ENCODE peak calls at places on chromosomes 7 and 10, in nine cellular contexts. Z is uterus, B is colonic mucosa, L is heart right ventricle, R is prostate gland, J is body of pancreas, M is AG04450, N is MCF 10A, K is NB4. X is an unnamed sample.

GRCh38 chr10:103395754-103396066 is 565 bp downstream of the ATP5MK start:
- DNase-seq in Z (no peak), K (no peak), R (no peak), N (peak), J (no peak), L (no peak), B (no peak), M (no peak), X (no peak)

GRCh38 chr7:130216750-130217149 is 9.1 kb downstream of the SSMEM1 start:
- DNase-seq in K (no peak), L (no peak), M (no peak), J (no peak), N (no peak), B (no peak), Z (no peak), R (no peak), X (no peak)

GRCh38 chr7:2164646-2165045 is 68.1 kb downstream of the MAD1L1 start:
- DNase-seq in M (no peak), K (no peak), N (no peak), Z (no peak), J (no peak), R (no peak), B (no peak), L (no peak), X (no peak)

GRCh38 chr7:79692015-79692414 is 238.5 kb upstream of the MAGI2 start:
- DNase-seq in L (no peak), M (peak), Z (no peak), K (no peak), N (peak), R (no peak), B (no peak), J (no peak), X (peak)

GRCh38 chr7:105759670-105760548 is 116.5 kb downstream of the ATXN7L1 start:
- DNase-seq in L (peak), N (peak), M (no peak), R (peak), J (peak), B (peak), K (peak), Z (peak), X (peak)

GRCh38 chr10:80137031-80137712 is 4.6 kb downstream of the PLAC9 start:
- DNase-seq in K (no peak), B (no peak), Z (no peak), R (no peak), J (no peak), L (peak), N (no peak), M (peak), X (no peak)

GRCh38 chr10:95831076-95831475 is 75.1 kb downstream of the ENTPD1 start:
- DNase-seq in L (no peak), M (no peak), J (no peak), R (no peak), K (no peak), N (no peak), B (no peak), Z (no peak), X (no peak)

GRCh38 chr7:18803880-18804279 is 308.3 kb downstream of the HDAC9 start:
- DNase-seq in N (no peak), Z (no peak), J (no peak), M (no peak), R (no peak), L (no peak), B (no peak), K (no peak), X (no peak)

GRCh38 chr7:66399566-66399965 is 194.4 kb downstream of the TPST1 start:
- DNase-seq in R (no peak), N (peak), K (peak), B (no peak), L (no peak), J (no peak), M (no peak), Z (no peak), X (no peak)

GRCh38 chr7:47666164-47666862 is 84.4 kb upstream of the TNS3 start:
- DNase-seq in M (peak), N (no peak), J (no peak), K (no peak), L (no peak), Z (no peak), B (no peak), R (no peak), X (no peak)

GRCh38 chr10:110868981-110869380 is 2.7 kb upstream of the PDCD4 start:
- DNase-seq in J (no peak), L (no peak), K (peak), Z (no peak), N (no peak), B (no peak), R (no peak), M (no peak), X (peak)

GRCh38 chr7:118606632-118607031 is 382.1 kb downstream of the ANKRD7 start:
- DNase-seq in K (no peak), Z (no peak), R (no peak), M (no peak), J (no peak), L (no peak), B (no peak), N (no peak), X (no peak)

GRCh38 chr7:111363099-111363498 is 199.2 kb downstream of the IMMP2L start:
- DNase-seq in N (no peak), L (no peak), M (no peak), J (no peak), Z (no peak), R (no peak), K (no peak), B (no peak), X (no peak)

GRCh38 chr7:50812847-50813475 is 30.3 kb upstream of the GRB10 start:
- DNase-seq in M (no peak), R (no peak), J (peak), B (peak), N (peak), K (no peak), L (peak), Z (peak), X (no peak)

GRCh38 chr10:113709221-113709838 is 29.6 kb downstream of the CASP7 start:
- DNase-seq in L (no peak), M (peak), B (no peak), J (no peak), R (no peak), K (no peak), N (peak), Z (no peak), X (no peak)

GRCh38 chr7:104111294-104111693 is 96.5 kb downstream of the ORC5 start:
- DNase-seq in J (no peak), L (no peak), Z (no peak), R (no peak), N (no peak), B (no peak), K (no peak), M (no peak), X (no peak)

GRCh38 chr7:104106106-104106505 is 101.7 kb downstream of the ORC5 start:
- DNase-seq in L (no peak), J (no peak), K (peak), R (no peak), N (peak), B (no peak), Z (no peak), M (no peak), X (no peak)
- TF ChIP-seq CTCF in L (no peak), J (no peak), K (no peak), R (no peak), N (no peak), B (no peak), Z (no peak), M (peak), X (no peak)

GRCh38 chr10:74738985-74739567 is 87.3 kb upstream of the KAT6B start:
- DNase-seq in J (no peak), N (peak), K (peak), L (no peak), R (no peak), Z (no peak), B (peak), M (no peak), X (peak)
- TF ChIP-seq CTCF in J (peak), N (no peak), K (peak), L (no peak), R (no peak), Z (no peak), B (no peak), M (peak), X (no peak)

DNA sequence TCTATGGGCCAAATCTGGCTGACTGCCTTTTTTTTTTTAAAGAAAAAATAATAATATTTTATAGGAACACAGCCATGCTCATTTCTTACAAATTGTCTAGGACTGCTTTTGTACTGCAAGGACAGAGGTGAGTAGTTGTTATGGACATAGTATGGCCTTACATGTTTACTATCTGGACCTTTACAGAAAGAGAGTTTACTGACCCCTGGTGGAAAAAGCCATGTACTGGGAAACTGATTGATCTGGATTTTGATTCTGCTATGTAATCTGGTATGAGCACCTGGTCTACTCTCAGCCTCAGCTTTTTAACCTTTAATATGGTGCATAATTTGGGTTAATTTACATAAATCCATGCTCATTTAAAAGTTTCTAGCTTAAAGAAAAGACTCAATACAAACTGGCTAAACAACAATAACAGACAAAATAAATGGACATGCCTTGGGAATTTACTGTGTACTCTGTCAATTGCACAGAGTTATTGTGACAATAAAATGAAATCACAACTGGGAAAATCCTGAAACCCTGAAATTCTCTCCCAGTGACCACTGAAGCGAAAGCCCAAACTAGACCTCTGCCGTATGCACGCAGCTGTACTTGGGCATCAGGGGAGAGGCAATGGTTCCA is 260.7 kb downstream of the BMPER start:
- DNase-seq in L (no peak), K (peak), Z (no peak), B (no peak), M (no peak), N (peak), J (no peak), R (no peak), X (no peak)
- TF ChIP-seq CTCF in L (no peak), K (peak), Z (peak), B (peak), M (peak), N (peak), J (peak), R (peak), X (no peak)

GRCh38 chr7:27143950-27144798 is 693 bp upstream of the HOXA5 start:
- DNase-seq in B (peak), M (no peak), J (no peak), K (no peak), Z (no peak), R (no peak), N (no peak), L (no peak), X (no peak)
- TF ChIP-seq CTCF in B (no peak), M (no peak), J (no peak), K (no peak), Z (no peak), R (no peak), N (no peak), L (no peak), X (no peak)

GRCh38 chr7:64834989-64835388 is 40.8 kb downstream of the ZNF138 start:
- DNase-seq in L (no peak), M (no peak), Z (no peak), B (no peak), N (no peak), R (no peak), K (no peak), J (no peak), X (no peak)

GRCh38 chr7:64838691-64839090 is 44.5 kb downstream of the ZNF138 start:
- DNase-seq in J (no peak), B (no peak), Z (no peak), N (no peak), R (no peak), K (no peak), L (no peak), M (no peak), X (no peak)

GRCh38 chr7:64839910-64840309 is 45.7 kb downstream of the ZNF138 start:
- DNase-seq in B (no peak), R (no peak), K (no peak), Z (no peak), J (no peak), M (no peak), N (no peak), L (no peak), X (no peak)
- TF ChIP-seq CTCF in B (no peak), R (no peak), K (no peak), Z (no peak), J (no peak), M (no peak), N (no peak), L (no peak), X (no peak)

GRCh38 chr7:44431091-44431608 is 59.3 kb downstream of the NUDCD3 start:
- DNase-seq in Z (no peak), B (no peak), N (no peak), J (peak), L (no peak), M (no peak), R (no peak), K (peak), X (peak)
- TF ChIP-seq CTCF in Z (no peak), B (no peak), N (no peak), J (no peak), L (no peak), M (peak), R (no peak), K (peak), X (no peak)

GRCh38 chr10:48614481-48615383 is 9.9 kb upstream of the ARHGAP22 start:
- DNase-seq in Z (no peak), M (no peak), R (no peak), N (no peak), J (no peak), K (no peak), L (no peak), B (peak), X (no peak)
- TF ChIP-seq CTCF in Z (no peak), M (peak), R (no peak), N (peak), J (no peak), K (peak), L (no peak), B (no peak), X (peak)

DNA sequence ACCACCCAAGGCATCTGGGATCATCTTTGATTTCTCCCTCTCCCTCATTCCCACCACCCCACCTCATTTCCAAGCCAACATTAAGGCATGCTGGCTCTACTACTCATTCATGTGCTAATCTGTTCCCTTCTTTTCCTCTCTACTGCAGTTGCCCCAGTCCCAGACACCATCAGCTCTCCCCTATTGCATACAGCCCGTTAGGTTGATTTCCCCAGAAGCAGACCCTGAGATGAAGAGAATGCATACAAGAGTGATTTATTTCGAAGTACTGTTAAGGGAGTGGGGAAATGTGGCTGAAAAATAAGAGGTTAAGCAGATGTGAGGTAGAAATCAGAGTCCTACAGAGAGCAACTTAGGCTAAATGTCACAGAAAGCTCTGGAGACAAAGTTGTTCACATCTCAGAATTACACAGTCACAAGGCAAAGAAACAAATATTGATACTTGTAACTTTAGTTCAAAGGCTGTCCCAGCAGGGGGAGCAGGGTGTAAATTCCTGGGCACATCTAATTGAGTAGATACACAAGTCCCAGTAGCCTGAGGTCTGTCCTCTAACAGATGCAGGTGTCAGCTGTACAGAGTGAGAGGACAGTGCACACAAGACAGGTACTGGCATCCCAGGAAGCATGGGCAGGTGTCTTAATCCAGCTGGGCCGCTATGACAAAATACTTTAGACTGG is 20.9 kb downstream of the AKR1D1 start:
- DNase-seq in R (no peak), J (peak), N (peak), K (peak), B (peak), L (peak), M (no peak), Z (no peak), X (peak)
- TF ChIP-seq CTCF in R (no peak), J (peak), N (peak), K (peak), B (no peak), L (no peak), M (peak), Z (no peak), X (no peak)

DNA sequence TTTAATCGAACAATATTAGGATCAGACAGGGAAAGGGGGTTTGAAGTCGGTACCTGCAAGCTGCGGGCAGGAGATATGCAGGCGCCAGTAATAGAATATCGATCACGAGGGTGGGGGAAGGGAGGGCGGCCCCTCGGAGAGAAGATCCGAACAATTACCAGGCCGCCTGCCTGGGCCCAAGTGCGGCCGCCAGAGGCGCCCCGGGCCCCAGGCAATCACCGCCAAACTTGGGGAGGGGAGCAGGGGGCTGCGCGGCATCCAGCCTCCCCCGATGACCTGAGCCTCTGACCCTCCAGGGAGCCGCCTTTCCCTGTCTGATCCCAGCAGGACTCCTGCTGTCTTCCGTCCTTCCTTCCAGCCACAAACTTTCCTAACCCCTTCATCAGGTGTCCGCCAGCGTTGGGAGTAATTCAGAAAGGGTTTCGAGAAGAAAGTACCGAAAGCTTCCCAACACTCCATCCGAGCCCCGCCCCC is 1.1 kb downstream of the NKX1-2 start:
- DNase-seq in J (no peak), Z (no peak), R (no peak), K (no peak), L (no peak), B (no peak), N (no peak), M (no peak), X (no peak)
- TF ChIP-seq CTCF in J (no peak), Z (no peak), R (no peak), K (no peak), L (no peak), B (no peak), N (no peak), M (no peak), X (no peak)

DNA sequence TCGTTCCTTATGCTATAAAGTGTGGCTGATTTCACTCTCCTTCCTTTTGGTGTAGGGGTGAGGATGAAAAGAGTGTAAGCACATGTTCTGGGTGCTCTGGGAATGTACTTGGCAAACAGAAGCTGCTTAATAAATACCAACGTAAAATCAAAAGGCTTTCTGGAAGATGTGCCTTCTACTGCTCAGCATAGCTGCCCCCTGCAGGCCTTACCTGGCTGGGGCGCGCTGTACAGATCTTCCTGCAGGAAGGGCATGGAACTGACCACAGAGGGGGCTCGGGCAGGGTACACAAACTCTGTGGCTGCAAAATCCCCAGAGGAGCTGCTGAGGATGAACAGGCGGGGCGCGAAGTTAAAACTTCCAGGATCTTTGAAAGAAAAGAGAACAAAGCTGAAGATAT is 169.4 kb downstream of the SVIL start:
- DNase-seq in Z (no peak), K (no peak), M (no peak), N (no peak), R (no peak), J (no peak), B (no peak), L (no peak), X (no peak)
- TF ChIP-seq CTCF in Z (no peak), K (peak), M (no peak), N (peak), R (no peak), J (no peak), B (no peak), L (no peak), X (no peak)

X was measured in activated CD8-positive, alpha-beta T cell treated with anti-CD3 and anti-CD28 coated beads for 36 hours.